ENCODE peak calls at places on chromosomes 6 and 20, in five cellular contexts. G, Y, D, W and C are unnamed samples. For H3K4me1, the result is how much of the 10 kb centered on the place peaks cover.

GRCh38 chr20:4985658-4986057 is 15.7 kb downstream of the SLC23A2 start:
- DNase-seq in W (no peak), G (no peak), D (no peak), Y (no peak), C (peak)

GRCh38 chr6:11538049-11538798 is 675 bp downstream of the TMEM170B start:
- DNase-seq in D (peak), Y (no peak), G (peak), W (peak), C (peak)

GRCh38 chr20:29741894-29742698 is 1515.4 kb upstream of the DEFB115 start:
- DNase-seq in W (no peak), Y (no peak), D (no peak), G (no peak), C (peak)

GRCh38 chr6:134544737-134545136 is 226.8 kb upstream of the SGK1 start:
- DNase-seq in D (no peak), Y (no peak), W (no peak), G (peak), C (no peak)

GRCh38 chr6:25931411-25931709 is 869 bp upstream of the SLC17A2 start:
- DNase-seq in Y (no peak), G (no peak), D (no peak), W (no peak), C (no peak)

GRCh38 chr20:14055127-14055742 is 59.9 kb downstream of the MACROD2 start:
- DNase-seq in Y (peak), G (peak), W (no peak), D (peak), C (peak)

GRCh38 chr6:84773431-84774173 is 9.2 kb upstream of the TBX18 start:
- DNase-seq in Y (no peak), G (peak), W (peak), D (peak), C (peak)

GRCh38 chr6:10210052-10210451 is 204.8 kb downstream of the TFAP2A start:
- DNase-seq in G (no peak), W (no peak), Y (no peak), D (no peak), C (no peak)

GRCh38 chr6:151765444-151765886 is 42.0 kb upstream of the ESR1 start:
- DNase-seq in W (no peak), Y (peak), D (peak), G (peak), C (peak)

GRCh38 chr6:160128879-160129516 is 7.4 kb downstream of the SLC22A1 start:
- DNase-seq in G (no peak), D (no peak), W (no peak), Y (no peak), C (peak)

GRCh38 chr6:140977425-140977824 is 1155.3 kb upstream of the GJE1 start:
- DNase-seq in W (no peak), G (peak), Y (no peak), D (no peak), C (no peak)

GRCh38 chr6:168188310-168188973 is 109.4 kb upstream of the FRMD1 start:
- DNase-seq in G (no peak), W (peak), D (no peak), Y (no peak), C (no peak)

GRCh38 chr6:14231071-14231483 is 113.5 kb downstream of the CD83 start:
- DNase-seq in Y (no peak), D (no peak), G (no peak), W (no peak), C (no peak)

GRCh38 chr6:35665573-35665972 is 23.1 kb downstream of the FKBP5 start:
- DNase-seq in Y (no peak), G (no peak), D (no peak), W (no peak), C (no peak)

GRCh38 chr20:1122388-1123315 is 4.2 kb downstream of the PSMF1 start:
- DNase-seq in Y (peak), W (no peak), G (peak), D (no peak), C (no peak)

GRCh38 chr6:151993364-151993763 is 185.9 kb downstream of the ESR1 start:
- DNase-seq in G (no peak), D (no peak), Y (no peak), W (no peak), C (no peak)

GRCh38 chr6:22062807-22063408 is 233.9 kb downstream of the PRL start:
- DNase-seq in W (no peak), Y (no peak), G (peak), D (no peak), C (no peak)

GRCh38 chr6:133503330-133503729 is 262.2 kb downstream of the EYA4 start:
- DNase-seq in D (no peak), W (no peak), Y (no peak), G (no peak), C (no peak)

GRCh38 chr20:64237316-64237715 is 18.2 kb upstream of the PCMTD2 start:
- DNase-seq in Y (no peak), W (no peak), D (no peak), G (no peak), C (no peak)

GRCh38 chr6:50843842-50844241 is 25.2 kb downstream of the TFAP2B start:
- DNase-seq in D (peak), G (no peak), W (peak), Y (no peak), C (no peak)

GRCh38 chr6:16206595-16207037 is 31.8 kb upstream of the GMPR start:
- DNase-seq in D (peak), W (peak), Y (peak), G (peak), C (peak)

GRCh38 chr6:169831450-169832246 is 80.2 kb downstream of the ERMARD start:
- DNase-seq in G (peak), Y (peak), D (peak), W (peak), C (peak)

GRCh38 chr20:3044336-3044965 is 1.0 kb downstream of the GNRH2 start:
- DNase-seq in G (no peak), D (no peak), Y (no peak), W (no peak), C (no peak)

GRCh38 chr6:150195996-150196417 is 53.2 kb downstream of the PPP1R14C start:
- DNase-seq in D (no peak), G (no peak), Y (no peak), W (no peak), C (no peak)

GRCh38 chr6:129921169-129921817 is 60.2 kb upstream of the TMEM244 start:
- DNase-seq in D (no peak), Y (no peak), G (no peak), W (no peak), C (no peak)

GRCh38 chr6:119497988-119498727 is 148.6 kb upstream of the MAN1A1 start:
- DNase-seq in W (no peak), G (no peak), D (no peak), Y (peak), C (no peak)

GRCh38 chr6:136823128-136823660 is 802 bp downstream of the PEX7 start:
- DNase-seq in G (no peak), W (no peak), D (no peak), Y (no peak), C (no peak)

GRCh38 chr20:1375515-1375914 is 17.3 kb downstream of the FKBP1A start:
- DNase-seq in W (no peak), G (peak), Y (no peak), D (no peak), C (no peak)

GRCh38 chr20:13684566-13685222 is 46.0 kb upstream of the TASP1 start:
- DNase-seq in W (no peak), G (no peak), D (no peak), Y (no peak), C (no peak)

GRCh38 chr6:170129691-170130171 is 161.1 kb downstream of the DLL1 start:
- DNase-seq in Y (no peak), W (no peak), D (no peak), G (no peak), C (peak)

GRCh38 chr6:29828471-29828797 is 809 bp downstream of the HLA-G start:
- DNase-seq in G (no peak), W (peak), D (no peak), Y (no peak), C (no peak)

GRCh38 chr20:6057704-6058103 is 3.8 kb upstream of the LRRN4 start:
- DNase-seq in Y (no peak), D (no peak), G (no peak), W (no peak), C (no peak)

GRCh38 chr20:17530716-17531536 is at the start of gene BFSP1:
- DNase-seq in G (peak), Y (peak), W (peak), D (peak), C (peak)

GRCh38 chr20:60254901-60255411 is 296.7 kb downstream of the CDH26 start:
- DNase-seq in G (no peak), D (no peak), Y (no peak), W (no peak), C (peak)

GRCh38 chr20:39878809-39879208 is 810.2 kb downstream of the MAFB start:
- DNase-seq in G (no peak), D (no peak), W (no peak), Y (no peak), C (no peak)

GRCh38 chr20:46022411-46023147 is 6.4 kb upstream of the SLC12A5 start:
- DNase-seq in Y (peak), D (peak), W (peak), G (no peak), C (peak)

GRCh38 chr6:56693246-56693607 is 50.5 kb upstream of the DST start:
- DNase-seq in D (no peak), G (no peak), W (no peak), Y (peak), C (no peak)

GRCh38 chr20:20827992-20828597 is 115.7 kb upstream of the RALGAPA2 start:
- DNase-seq in G (no peak), W (no peak), D (no peak), Y (no peak), C (no peak)

GRCh38 chr20:10653593-10654288 is 20.1 kb downstream of the JAG1 start:
- DNase-seq in G (peak), D (no peak), Y (no peak), W (no peak), C (no peak)

DNA sequence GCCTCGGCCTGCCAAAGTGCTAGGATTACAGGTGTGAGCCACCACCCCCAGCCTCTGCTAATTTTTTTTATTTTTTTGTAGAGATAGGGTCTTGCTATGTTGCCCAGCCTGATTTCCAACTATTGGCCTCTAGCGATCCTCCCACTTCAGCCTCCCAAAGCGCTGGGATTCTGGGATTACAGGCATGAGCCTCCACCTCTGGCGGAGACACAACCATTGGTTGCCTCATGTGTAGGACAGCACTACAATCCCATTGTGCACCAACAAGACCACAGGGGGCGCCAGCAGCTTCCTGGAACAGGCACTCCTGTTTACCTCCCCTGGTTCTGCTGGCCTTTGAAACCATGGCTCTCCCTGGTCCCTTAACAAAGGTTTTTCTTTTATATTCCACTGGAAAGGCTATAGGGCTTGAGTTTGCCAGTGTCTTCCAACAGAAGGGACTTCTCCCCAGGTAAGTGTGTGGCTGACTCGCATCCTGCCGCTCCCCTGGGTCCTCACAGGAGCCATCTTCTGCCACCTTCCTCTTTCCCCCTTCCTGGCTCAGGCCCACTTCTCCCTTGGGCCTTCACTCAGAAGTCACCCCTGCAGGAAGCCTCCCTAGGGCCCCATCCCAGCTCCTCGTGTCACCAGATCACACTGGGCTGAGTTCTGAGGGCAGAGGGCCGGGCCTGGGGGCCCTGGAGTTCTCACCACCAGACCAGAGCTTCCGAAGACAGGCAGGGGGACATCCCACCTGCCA is 39.2 kb upstream of the TLDC2 start:
- DNase-seq in D (peak), Y (peak), W (peak), G (peak), C (peak)
- H3K4me1 ChIP-seq in D (under half), Y (under half), W (under half), G (under half), C (under half)

DNA sequence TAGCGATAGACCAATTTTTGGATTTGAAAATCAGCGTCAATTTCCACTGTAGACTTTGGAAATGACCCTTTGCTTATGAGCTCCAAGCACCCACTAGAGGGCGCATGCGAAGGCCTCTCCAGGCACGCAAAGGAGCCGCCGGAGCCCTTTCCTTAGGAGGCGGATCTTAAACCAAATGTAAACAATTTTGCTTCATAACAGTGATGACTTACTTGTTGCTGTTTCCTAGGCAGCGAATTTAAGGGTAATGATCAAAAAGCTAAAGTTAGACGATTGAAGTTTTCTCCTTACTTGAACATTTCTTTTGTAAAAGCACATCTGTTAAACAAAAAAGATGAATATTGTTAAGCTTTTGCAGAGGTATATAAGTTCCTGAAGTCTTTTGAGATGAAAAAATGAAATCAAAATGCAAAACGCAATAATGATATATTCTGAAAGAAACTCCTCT is 29.2 kb upstream of the EXOC2 start:
- DNase-seq in Y (peak), D (peak), W (peak), G (peak), C (peak)
- H3K9ac ChIP-seq in Y (no peak), D (no peak), W (no peak), G (no peak), C (no peak)

GRCh38 chr6:81754906-81755305 is 2.4 kb upstream of the TENT5A start:
- DNase-seq in W (no peak), G (no peak), D (no peak), Y (no peak), C (no peak)
- H3K4me1 ChIP-seq in W (under half), G (under half), D (under half), Y (under half), C (under half)

DNA sequence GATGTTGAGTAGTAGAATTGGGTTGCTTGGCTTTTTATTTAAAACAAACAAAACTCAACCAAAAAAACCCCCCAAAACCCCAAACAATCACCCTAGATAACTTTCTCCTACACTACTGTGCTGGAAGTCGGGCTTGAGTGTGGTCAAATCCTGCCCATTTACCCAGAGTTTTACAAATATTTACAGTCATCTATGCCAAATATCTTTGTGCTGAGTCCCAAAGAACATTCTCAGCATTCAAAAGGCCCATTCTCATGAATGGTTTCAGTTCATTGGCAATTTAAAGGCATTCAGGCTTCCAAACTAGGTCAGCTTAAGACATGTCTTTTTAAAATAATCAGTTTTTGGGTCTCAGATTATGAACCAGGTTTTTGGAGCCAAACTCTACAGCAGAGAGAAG is 1.8 kb downstream of the RNF144B start:
- DNase-seq in Y (peak), G (peak), D (peak), W (no peak), C (no peak)
- H3K9ac ChIP-seq in Y (peak), G (peak), D (no peak), W (no peak), C (peak)

DNA sequence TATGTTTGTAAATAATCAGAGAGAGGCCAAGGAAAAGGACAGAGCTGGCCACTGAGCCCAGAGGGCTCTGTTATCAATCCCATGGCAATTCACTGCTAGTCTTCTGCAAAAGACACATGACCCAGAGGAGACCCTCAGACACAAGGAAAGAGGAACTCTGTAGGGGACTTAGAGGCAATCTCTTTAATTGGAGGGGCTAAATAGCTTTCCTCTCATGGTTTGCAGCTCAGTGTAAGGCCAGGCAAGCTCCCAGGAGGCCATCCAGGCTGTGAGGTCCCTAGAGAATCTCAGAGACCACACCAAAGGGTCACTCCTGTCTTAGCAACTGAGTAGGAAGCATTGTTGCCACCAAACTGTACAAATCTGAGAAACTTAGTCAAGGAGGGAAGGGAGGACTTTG is 10.0 kb upstream of the HLA-DOA start:
- DNase-seq in Y (no peak), G (no peak), D (no peak), W (no peak), C (no peak)
- H3K4me1 ChIP-seq in Y (under half), G (under half), D (under half), W (under half), C (under half)

DNA sequence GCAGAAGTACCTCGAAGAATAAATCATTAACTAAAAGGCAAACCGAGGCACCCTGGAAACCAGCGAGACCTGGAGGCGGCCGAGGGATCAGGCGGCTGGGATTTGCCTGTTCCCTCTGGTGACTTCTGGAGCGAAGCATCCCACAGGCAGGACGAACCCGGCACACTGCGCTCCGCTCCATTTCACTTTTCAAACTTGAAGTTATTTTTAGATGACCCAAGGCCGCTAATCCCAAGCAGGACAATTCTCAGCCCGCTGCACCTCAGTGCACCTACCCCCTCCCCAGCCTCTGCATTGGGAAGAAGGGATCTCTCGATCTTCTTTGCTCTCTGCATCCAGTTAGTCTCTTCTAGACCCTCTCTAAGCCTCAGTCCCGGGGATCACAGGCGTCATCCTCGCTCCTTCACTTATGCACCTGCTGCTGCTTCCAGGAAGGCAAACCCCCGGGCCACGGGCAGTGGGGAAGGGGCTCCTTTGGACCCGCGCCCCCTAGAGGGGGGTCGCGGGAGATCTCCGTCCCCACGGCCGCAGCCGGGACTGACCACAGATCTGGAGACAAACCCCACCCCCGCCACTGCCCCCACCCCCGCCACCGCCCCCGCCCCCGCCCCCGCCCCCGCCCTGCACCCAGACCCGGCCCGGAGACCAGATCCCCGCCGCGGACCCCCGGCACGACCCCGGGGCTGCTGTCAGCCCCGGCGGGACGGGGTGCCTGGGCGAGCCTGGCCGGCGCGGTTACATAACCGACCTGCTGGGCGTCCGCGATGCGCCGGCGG is 636 bp downstream of the RCAN2 start:
- DNase-seq in D (peak), W (peak), Y (no peak), G (no peak), C (peak)
- H3K9ac ChIP-seq in D (peak), W (no peak), Y (no peak), G (no peak), C (no peak)

GRCh38 chr6:111597687-111598086 is 8.0 kb downstream of the TRAF3IP2 start:
- DNase-seq in G (no peak), D (no peak), W (no peak), Y (peak), C (no peak)
- H3K4me1 ChIP-seq in G (under half), D (under half), W (under half), Y (half or more), C (under half)

DNA sequence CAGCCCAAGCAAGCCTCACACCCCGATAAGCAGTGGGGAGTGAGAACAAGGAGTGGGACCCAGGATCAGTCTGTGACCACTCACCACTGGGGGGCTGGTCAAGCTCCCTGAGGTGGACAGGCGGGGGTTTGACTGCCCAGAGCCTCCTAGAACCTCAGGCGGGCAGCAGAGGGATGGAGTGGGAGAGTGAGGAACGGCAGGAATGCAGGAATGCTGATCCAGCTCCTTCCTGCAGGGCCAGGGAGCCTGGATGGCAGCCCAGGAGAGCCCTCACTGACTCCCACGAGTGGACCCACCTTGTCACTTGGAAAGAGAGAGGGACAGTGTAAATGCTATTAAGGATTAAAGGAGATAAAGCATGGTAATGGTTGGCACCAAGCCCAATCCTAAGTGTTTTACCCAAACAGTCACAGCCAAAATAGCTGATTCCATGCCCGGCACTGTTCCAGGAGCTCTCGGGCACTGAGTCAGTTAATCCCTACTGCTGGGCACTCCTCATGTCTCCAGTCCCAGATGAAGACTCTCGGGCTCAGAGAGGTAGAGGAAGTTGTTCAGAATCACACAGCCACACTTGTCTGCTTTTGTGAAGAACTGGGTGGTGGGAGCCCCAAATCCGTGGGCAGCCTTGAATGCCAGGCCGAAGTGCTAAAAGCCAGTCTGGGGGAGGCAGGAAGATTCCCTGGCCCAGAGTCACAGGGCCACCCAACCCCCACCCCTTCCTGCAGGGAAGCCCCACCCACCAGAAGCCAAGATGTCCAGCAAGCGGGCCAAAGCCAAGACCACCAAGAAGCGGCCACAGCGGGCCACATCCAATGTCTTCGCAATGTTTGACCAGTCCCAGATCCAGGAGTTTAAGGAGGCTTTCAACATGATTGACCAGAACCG is 3.1 kb downstream of the MYL9 start:
- DNase-seq in G (peak), Y (no peak), D (peak), W (no peak), C (no peak)
- H3K9ac ChIP-seq in G (no peak), Y (no peak), D (peak), W (no peak), C (no peak)

GRCh38 chr6:88536056-88536455 is 369.9 kb upstream of the CNR1 start:
- DNase-seq in D (no peak), W (no peak), Y (no peak), G (no peak), C (no peak)
- H3K4me1 ChIP-seq in D (under half), W (under half), Y (under half), G (under half), C (under half)